ENCODE peak calls at places on chromosomes 5 and 9, in five cellular contexts. T is GM12878, U is hepatocyte, H is spleen, N is GM23248. A is an unnamed sample.

GRCh38 chr9:88824711-88825110 is 166.6 kb upstream of the S1PR3 start:
- DNase-seq in T (no peak), U (no peak), H (no peak), N (peak), A (no peak)

GRCh38 chr5:112142769-112143270 is 276.3 kb downstream of the EPB41L4A start:
- DNase-seq in T (peak), U (peak), H (no peak), N (peak), A (no peak)

GRCh38 chr5:124651663-124652513 is 94.6 kb downstream of the ZNF608 start:
- DNase-seq in T (no peak), U (peak), H (peak), N (peak), A (peak)

GRCh38 chr5:1465966-1466471 is 20.8 kb upstream of the SLC6A3 start:
- DNase-seq in T (no peak), U (no peak), H (no peak), N (no peak), A (peak)

GRCh38 chr9:75128535-75128934 is 40.2 kb downstream of the OSTF1 start:
- DNase-seq in T (no peak), U (no peak), H (no peak), N (no peak), A (no peak)

GRCh38 chr9:33850677-33851076 is 33.7 kb downstream of the UBE2R2 start:
- DNase-seq in T (no peak), U (no peak), H (no peak), N (no peak), A (peak)

GRCh38 chr5:162603399-162603798 is 535.8 kb downstream of the GABRG2 start:
- DNase-seq in T (no peak), U (no peak), H (no peak), N (no peak), A (no peak)

GRCh38 chr5:93246093-93246855 is 334.7 kb downstream of the NR2F1-AS1 start:
- DNase-seq in T (no peak), U (peak), H (no peak), N (peak), A (no peak)

GRCh38 chr5:6832994-6833393 is 119.8 kb downstream of the TENT4A start:
- DNase-seq in T (no peak), U (no peak), H (no peak), N (peak), A (no peak)

GRCh38 chr5:65837139-65837538 is 89.2 kb upstream of the ERBIN start:
- DNase-seq in T (no peak), U (no peak), H (no peak), N (peak), A (no peak)

GRCh38 chr5:143217065-143217803 is 186.3 kb downstream of the NR3C1 start:
- DNase-seq in T (no peak), U (peak), H (no peak), N (peak), A (no peak)

GRCh38 chr9:133863193-133863592 is 125.0 kb upstream of the SARDH start:
- DNase-seq in T (no peak), U (no peak), H (no peak), N (no peak), A (no peak)
- H3K27ac ChIP-seq in T (no peak), U (no peak), H (peak), N (no peak), A (peak)

GRCh38 chr9:127910613-127911205 is 6.1 kb downstream of the ST6GALNAC4 start:
- DNase-seq in T (no peak), U (no peak), H (no peak), N (peak), A (no peak)
- H3K27ac ChIP-seq in T (peak), U (no peak), H (no peak), N (no peak), A (no peak)

DNA sequence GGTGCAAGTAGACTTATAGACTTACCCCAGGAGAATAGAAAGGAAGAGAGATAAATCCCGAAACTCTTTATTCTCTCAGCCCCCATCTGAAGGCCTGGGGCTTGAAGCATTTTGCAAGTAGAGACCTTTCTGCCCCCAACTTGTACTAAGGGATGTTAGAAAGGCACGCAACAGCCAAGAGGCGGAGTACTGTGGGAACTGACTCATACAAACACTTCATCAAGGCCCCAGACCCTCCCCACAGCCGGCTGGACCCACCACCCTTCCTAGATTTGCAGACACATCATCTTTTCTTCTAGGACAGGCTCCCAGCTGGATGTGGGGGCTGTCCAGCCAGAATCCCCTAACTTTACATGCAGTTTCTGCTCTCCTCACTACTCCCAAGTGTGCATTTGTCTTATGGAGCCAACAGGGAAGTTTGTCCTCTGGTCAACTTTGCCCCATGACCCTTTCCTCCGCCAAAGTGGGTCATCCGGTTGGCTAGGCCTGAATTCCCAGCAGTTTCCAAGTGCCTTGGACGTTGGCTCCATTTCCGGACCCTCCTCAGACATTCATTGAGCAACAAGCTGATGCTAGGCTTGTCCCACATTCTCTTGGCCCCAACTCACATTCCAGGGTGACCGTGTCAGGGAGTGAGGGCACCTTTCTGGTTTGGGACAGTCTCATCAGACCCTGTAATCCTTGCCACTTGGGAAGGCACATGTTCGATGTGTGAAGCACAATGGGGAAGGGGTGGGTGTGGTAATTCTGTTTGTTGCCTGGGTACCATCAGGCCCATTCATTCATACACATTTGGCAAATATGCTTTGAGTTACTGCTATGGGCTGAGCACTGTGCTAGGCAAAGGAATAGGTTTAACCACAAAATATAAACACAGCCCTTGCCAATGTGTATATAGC is 64.6 kb downstream of the ABLIM3 start:
- DNase-seq in T (no peak), U (no peak), H (no peak), N (peak), A (no peak)
- H3K27ac ChIP-seq in T (no peak), U (no peak), H (peak), N (peak), A (peak)

DNA sequence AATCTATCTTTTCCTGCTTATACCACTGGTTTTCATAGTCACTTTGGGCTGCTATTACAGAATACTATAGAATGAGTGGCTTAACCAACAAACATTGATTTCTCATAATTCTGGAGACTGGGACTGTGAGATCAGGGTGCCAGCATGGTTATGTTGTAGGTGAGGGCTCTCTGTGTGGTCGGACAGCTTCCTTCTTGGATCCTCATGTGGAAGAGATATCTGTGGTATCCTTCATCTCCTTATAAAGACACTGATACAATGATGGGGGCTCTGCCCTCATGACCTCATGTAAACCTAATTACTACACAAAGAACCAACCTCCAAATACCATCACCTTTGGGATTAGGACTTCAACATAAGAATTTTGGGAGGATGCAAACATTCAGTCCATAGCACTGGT is 13.9 kb upstream of the PRLR start:
- DNase-seq in T (no peak), U (no peak), H (no peak), N (no peak), A (no peak)
- H3K27ac ChIP-seq in T (no peak), U (no peak), H (no peak), N (no peak), A (no peak)

DNA sequence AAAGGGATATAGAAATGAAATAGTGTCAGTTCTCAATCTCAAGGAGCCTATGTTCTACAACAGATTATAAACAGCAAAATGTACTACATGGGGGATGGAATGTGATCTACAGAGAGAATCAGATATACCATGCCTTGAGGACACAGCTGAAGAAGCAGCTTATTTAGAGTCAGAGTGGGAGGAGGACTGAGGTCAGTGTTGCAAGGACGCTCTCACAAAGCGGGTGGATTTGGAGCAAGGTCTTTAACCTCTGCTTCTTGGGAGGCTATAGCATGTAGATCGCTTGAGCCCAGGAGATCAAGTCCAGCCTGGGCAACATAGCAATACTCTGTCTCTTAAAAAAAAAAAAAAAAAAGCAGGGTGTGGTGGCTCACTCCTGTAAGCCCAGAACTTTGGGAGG is 32.8 kb upstream of the PLIN2 start:
- DNase-seq in T (no peak), U (no peak), H (no peak), N (no peak), A (no peak)
- H3K27ac ChIP-seq in T (no peak), U (no peak), H (no peak), N (no peak), A (no peak)

GRCh38 chr9:97491216-97491999 is 10.1 kb upstream of the TMOD1 start:
- DNase-seq in T (no peak), U (no peak), H (no peak), N (no peak), A (no peak)
- H3K27ac ChIP-seq in T (no peak), U (no peak), H (no peak), N (no peak), A (no peak)

GRCh38 chr5:133441166-133441815 is 171.1 kb downstream of the FSTL4 start:
- DNase-seq in T (no peak), U (no peak), H (no peak), N (no peak), A (no peak)

GRCh38 chr5:133449181-133449580 is 163.2 kb downstream of the FSTL4 start:
- DNase-seq in T (no peak), U (no peak), H (no peak), N (no peak), A (no peak)

GRCh38 chr5:133446440-133446839 is 165.9 kb downstream of the FSTL4 start:
- DNase-seq in T (no peak), U (no peak), H (no peak), N (no peak), A (no peak)

GRCh38 chr5:133450311-133450710 is 162.0 kb downstream of the FSTL4 start:
- DNase-seq in T (no peak), U (no peak), H (no peak), N (no peak), A (no peak)

GRCh38 chr5:133445744-133446143 is 166.6 kb downstream of the FSTL4 start:
- DNase-seq in T (no peak), U (no peak), H (no peak), N (no peak), A (no peak)
- H3K27ac ChIP-seq in T (no peak), U (no peak), H (no peak), N (no peak), A (no peak)